ENCODE peak calls at places on chromosomes 13 and 19, in seven cellular contexts. E is type B pancreatic cell, R is AG08395, W is HepG2, C is coronary artery, A is ELR, Y is SJSA1. J is an unnamed sample.

GRCh38 chr13:80177327-80177726 is 163.6 kb downstream of the SPRY2 start:
- DNase-seq in E (no peak), R (no peak), W (no peak), C (no peak), A (peak), Y (peak), J (no peak)

GRCh38 chr13:76473552-76474134 is 412.6 kb downstream of the KCTD12 start:
- DNase-seq in E (peak), R (peak), W (peak), C (peak), A (peak), Y (peak), J (peak)

GRCh38 chr13:113211774-113212173 is 2.4 kb downstream of the CUL4A start:
- DNase-seq in E (no peak), R (no peak), W (peak), C (no peak), A (peak), Y (no peak), J (no peak)

GRCh38 chr13:34589581-34589980 is 352.5 kb upstream of the NBEA start:
- DNase-seq in E (no peak), R (no peak), W (no peak), C (no peak), A (no peak), Y (no peak), J (no peak)

GRCh38 chr19:18203408-18203862 is 407 bp downstream of the RAB3A start:
- DNase-seq in E (no peak), R (no peak), W (no peak), C (no peak), A (peak), Y (no peak), J (peak)

GRCh38 chr19:6564393-6564792 is 26.6 kb downstream of the CD70 start:
- DNase-seq in E (no peak), R (peak), W (peak), C (no peak), A (peak), Y (no peak), J (peak)

GRCh38 chr19:7925171-7925837 is 631 bp downstream of the CTXN1 start:
- DNase-seq in E (peak), R (peak), W (peak), C (no peak), A (peak), Y (peak), J (peak)

GRCh38 chr19:8366961-8367326 is 3.0 kb downstream of the ANGPTL4 start:
- DNase-seq in E (no peak), R (no peak), W (no peak), C (no peak), A (no peak), Y (no peak), J (peak)

GRCh38 chr13:98050041-98050466 is 92.8 kb upstream of the FARP1 start:
- DNase-seq in E (no peak), R (no peak), W (peak), C (no peak), A (peak), Y (peak), J (no peak)

GRCh38 chr19:7915250-7916136 is 863 bp downstream of the TGFBR3L start:
- DNase-seq in E (no peak), R (no peak), W (no peak), C (no peak), A (no peak), Y (no peak), J (no peak)

J was measured in K562.